ENCODE peak calls at places on chromosomes 7 and 10, in seven cellular contexts. One of them, this sample, is unnamed.

GRCh38 chr10:80408198-80409085 is at the start of gene PRXL2A:
- DNase-seq in HCT116: no peak
- DNase-seq in SK-N-SH: peak; percentile 99
- DNase-seq in K562: peak; percentile 64
- DNase-seq in HepG2: peak; percentile 74
- DNase-seq in H1: peak; percentile 50
- DNase-seq in GM12878: no peak
- DNase-seq in this sample: peak; percentile 85

GRCh38 chr10:69958232-69958902 is 94.3 kb upstream of the MACROH2A2 start:
- DNase-seq in HCT116: peak; percentile 46
- DNase-seq in SK-N-SH: peak; percentile 73
- DNase-seq in K562: peak; percentile 81
- DNase-seq in HepG2: peak; percentile 38
- DNase-seq in H1: no peak
- DNase-seq in GM12878: no peak
- DNase-seq in this sample: peak; percentile 67

GRCh38 chr10:73892314-73893080 is 18.1 kb upstream of the CAMK2G start:
- DNase-seq in HCT116: no peak
- DNase-seq in SK-N-SH: no peak
- DNase-seq in K562: no peak
- DNase-seq in HepG2: no peak
- DNase-seq in H1: no peak
- DNase-seq in GM12878: no peak
- DNase-seq in this sample: no peak

GRCh38 chr7:42704710-42705109 is 207.2 kb downstream of the C7orf25 start:
- DNase-seq in HCT116: no peak
- DNase-seq in SK-N-SH: no peak
- DNase-seq in K562: no peak
- DNase-seq in HepG2: no peak
- DNase-seq in H1: no peak
- DNase-seq in GM12878: no peak
- DNase-seq in this sample: no peak

GRCh38 chr10:20999713-21000112 is 102.6 kb upstream of the NEBL start:
- DNase-seq in HCT116: no peak
- DNase-seq in SK-N-SH: no peak
- DNase-seq in K562: no peak
- DNase-seq in HepG2: no peak
- DNase-seq in H1: no peak
- DNase-seq in GM12878: no peak
- DNase-seq in this sample: no peak

GRCh38 chr7:1538544-1539345 is 8.2 kb downstream of the MAFK start:
- DNase-seq in HCT116: no peak
- DNase-seq in SK-N-SH: peak; percentile 66
- DNase-seq in K562: no peak
- DNase-seq in HepG2: no peak
- DNase-seq in H1: no peak
- DNase-seq in GM12878: no peak
- DNase-seq in this sample: no peak

GRCh38 chr10:79223346-79224048 is 123.8 kb upstream of the PPIF start:
- DNase-seq in HCT116: no peak
- DNase-seq in SK-N-SH: peak; percentile 86
- DNase-seq in K562: no peak
- DNase-seq in HepG2: no peak
- DNase-seq in H1: no peak
- DNase-seq in GM12878: no peak
- DNase-seq in this sample: no peak

GRCh38 chr10:13693783-13694450 is 107.2 kb downstream of the PRPF18 start:
- DNase-seq in HCT116: no peak
- DNase-seq in SK-N-SH: no peak
- DNase-seq in K562: no peak
- DNase-seq in HepG2: no peak
- DNase-seq in H1: no peak
- DNase-seq in GM12878: no peak
- DNase-seq in this sample: no peak

GRCh38 chr10:97228130-97228774 is 42.5 kb upstream of the SLIT1 start:
- DNase-seq in HCT116: no peak
- DNase-seq in SK-N-SH: no peak
- DNase-seq in K562: no peak
- DNase-seq in HepG2: no peak
- DNase-seq in H1: no peak
- DNase-seq in GM12878: no peak
- DNase-seq in this sample: no peak

GRCh38 chr10:103350522-103351260 is at the start of gene PCGF6:
- DNase-seq in HCT116: peak; percentile 58
- DNase-seq in SK-N-SH: peak; percentile 98
- DNase-seq in K562: peak; percentile 89
- DNase-seq in HepG2: peak; percentile 76
- DNase-seq in H1: peak; percentile 70
- DNase-seq in GM12878: no peak
- DNase-seq in this sample: peak; percentile 71

GRCh38 chr7:138398857-138399256 is 61.2 kb upstream of the TRIM24 start:
- DNase-seq in HCT116: no peak
- DNase-seq in SK-N-SH: no peak
- DNase-seq in K562: no peak
- DNase-seq in HepG2: no peak
- DNase-seq in H1: no peak
- DNase-seq in GM12878: no peak
- DNase-seq in this sample: no peak

GRCh38 chr7:70786076-70786475 is 345.9 kb upstream of the GALNT17 start:
- DNase-seq in HCT116: no peak
- DNase-seq in SK-N-SH: no peak
- DNase-seq in K562: no peak
- DNase-seq in HepG2: no peak
- DNase-seq in H1: no peak
- DNase-seq in GM12878: no peak
- DNase-seq in this sample: no peak

GRCh38 chr7:98836811-98837631 is 32.8 kb downstream of the TMEM130 start:
- DNase-seq in HCT116: peak; percentile 59
- DNase-seq in SK-N-SH: peak; percentile 81
- DNase-seq in K562: peak; percentile 74
- DNase-seq in HepG2: peak; percentile 21
- DNase-seq in H1: peak; percentile 44
- DNase-seq in GM12878: no peak
- DNase-seq in this sample: peak; percentile 60

GRCh38 chr7:77866791-77867190 is 68.2 kb downstream of the PHTF2 start:
- DNase-seq in HCT116: no peak
- DNase-seq in SK-N-SH: no peak
- DNase-seq in K562: no peak
- DNase-seq in HepG2: peak; percentile 60
- DNase-seq in H1: no peak
- DNase-seq in GM12878: no peak
- DNase-seq in this sample: peak; percentile 21

GRCh38 chr10:96325719-96326373 is 21.6 kb downstream of the DNTT start:
- DNase-seq in HCT116: no peak
- DNase-seq in SK-N-SH: no peak
- DNase-seq in K562: no peak
- DNase-seq in HepG2: no peak
- DNase-seq in H1: no peak
- DNase-seq in GM12878: peak; percentile 23
- DNase-seq in this sample: no peak

GRCh38 chr7:140640727-140641531 is at the start of gene DENND2A:
- DNase-seq in HCT116: no peak
- DNase-seq in SK-N-SH: peak; percentile 99
- DNase-seq in K562: peak; percentile 56
- DNase-seq in HepG2: no peak
- DNase-seq in H1: no peak
- DNase-seq in GM12878: no peak
- DNase-seq in this sample: no peak

GRCh38 chr10:129741978-129742741 is 221.9 kb downstream of the EBF3 start:
- DNase-seq in HCT116: no peak
- DNase-seq in SK-N-SH: no peak
- DNase-seq in K562: no peak
- DNase-seq in HepG2: no peak
- DNase-seq in H1: no peak
- DNase-seq in GM12878: no peak
- DNase-seq in this sample: no peak

GRCh38 chr10:74145133-74145532 is 5.5 kb downstream of the AP3M1 start:
- DNase-seq in HCT116: no peak
- DNase-seq in SK-N-SH: no peak
- DNase-seq in K562: no peak
- DNase-seq in HepG2: no peak
- DNase-seq in H1: no peak
- DNase-seq in GM12878: no peak
- DNase-seq in this sample: no peak

GRCh38 chr10:103493362-103493871 is at the start of gene NEURL1:
- DNase-seq in HCT116: no peak
- DNase-seq in SK-N-SH: peak; percentile 85
- DNase-seq in K562: peak; percentile 25
- DNase-seq in HepG2: no peak
- DNase-seq in H1: no peak
- DNase-seq in GM12878: no peak
- DNase-seq in this sample: no peak

GRCh38 chr7:95886501-95887090 is 114.2 kb downstream of the DYNC1I1 start:
- DNase-seq in HCT116: no peak
- DNase-seq in SK-N-SH: no peak
- DNase-seq in K562: no peak
- DNase-seq in HepG2: peak; percentile 35
- DNase-seq in H1: no peak
- DNase-seq in GM12878: no peak
- DNase-seq in this sample: no peak

GRCh38 chr7:6035165-6035564 is 4.0 kb downstream of the ANKRD61 start:
- DNase-seq in HCT116: no peak
- DNase-seq in SK-N-SH: no peak
- DNase-seq in K562: no peak
- DNase-seq in HepG2: no peak
- DNase-seq in H1: no peak
- DNase-seq in GM12878: no peak
- DNase-seq in this sample: no peak

GRCh38 chr7:123749537-123749857 is 694 bp upstream of the WASL start:
- DNase-seq in HCT116: peak; percentile 55
- DNase-seq in SK-N-SH: no peak
- DNase-seq in K562: no peak
- DNase-seq in HepG2: peak; percentile 68
- DNase-seq in H1: no peak
- DNase-seq in GM12878: no peak
- DNase-seq in this sample: peak; percentile 61

GRCh38 chr7:29806131-29806792 is at the start of gene WIPF3:
- DNase-seq in HCT116: peak; percentile 7
- DNase-seq in SK-N-SH: peak; percentile 90
- DNase-seq in K562: peak; percentile 88
- DNase-seq in HepG2: no peak
- DNase-seq in H1: no peak
- DNase-seq in GM12878: no peak
- DNase-seq in this sample: peak; percentile 39

DNA sequence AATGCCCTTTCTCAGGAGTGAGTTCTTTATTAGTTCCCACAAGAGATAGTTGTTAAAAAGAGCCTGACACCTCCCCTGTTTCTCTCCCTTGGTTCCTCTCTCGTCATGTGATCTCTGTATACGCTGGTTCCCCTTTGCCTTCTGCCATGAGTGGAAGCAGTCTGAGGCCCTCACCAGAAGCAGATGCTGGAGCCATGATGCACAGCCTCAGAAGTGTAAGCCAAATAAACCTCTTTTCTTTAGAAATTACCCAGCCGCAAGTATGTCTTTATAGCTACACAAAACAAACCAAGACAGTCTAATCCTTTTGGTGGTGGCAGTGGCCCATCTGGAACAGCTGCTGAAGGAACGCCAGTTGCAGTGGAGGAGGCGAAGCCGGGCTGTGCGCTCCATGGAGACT is 9.3 kb downstream of the DNAJB9 start:
- DNase-seq in HCT116: no peak
- DNase-seq in SK-N-SH: no peak
- DNase-seq in K562: no peak
- DNase-seq in HepG2: no peak
- DNase-seq in H1: no peak
- DNase-seq in GM12878: no peak
- DNase-seq in this sample: no peak
- TF ChIP-seq JUND in HCT116: no peak
- TF ChIP-seq JUND in SK-N-SH: no peak
- TF ChIP-seq JUND in K562: no peak
- TF ChIP-seq JUND in HepG2: no peak
- TF ChIP-seq JUND in H1: no peak
- TF ChIP-seq JUND in GM12878: no peak
- TF ChIP-seq JUND in this sample: no peak

GRCh38 chr7:2931034-2931415 is 86.9 kb upstream of the GNA12 start:
- DNase-seq in HCT116: no peak
- DNase-seq in SK-N-SH: no peak
- DNase-seq in K562: no peak
- DNase-seq in HepG2: no peak
- DNase-seq in H1: no peak
- DNase-seq in GM12878: no peak
- DNase-seq in this sample: no peak
- TF ChIP-seq JUND in HCT116: no peak
- TF ChIP-seq JUND in SK-N-SH: no peak
- TF ChIP-seq JUND in K562: no peak
- TF ChIP-seq JUND in HepG2: no peak
- TF ChIP-seq JUND in H1: no peak
- TF ChIP-seq JUND in GM12878: no peak
- TF ChIP-seq JUND in this sample: no peak

DNA sequence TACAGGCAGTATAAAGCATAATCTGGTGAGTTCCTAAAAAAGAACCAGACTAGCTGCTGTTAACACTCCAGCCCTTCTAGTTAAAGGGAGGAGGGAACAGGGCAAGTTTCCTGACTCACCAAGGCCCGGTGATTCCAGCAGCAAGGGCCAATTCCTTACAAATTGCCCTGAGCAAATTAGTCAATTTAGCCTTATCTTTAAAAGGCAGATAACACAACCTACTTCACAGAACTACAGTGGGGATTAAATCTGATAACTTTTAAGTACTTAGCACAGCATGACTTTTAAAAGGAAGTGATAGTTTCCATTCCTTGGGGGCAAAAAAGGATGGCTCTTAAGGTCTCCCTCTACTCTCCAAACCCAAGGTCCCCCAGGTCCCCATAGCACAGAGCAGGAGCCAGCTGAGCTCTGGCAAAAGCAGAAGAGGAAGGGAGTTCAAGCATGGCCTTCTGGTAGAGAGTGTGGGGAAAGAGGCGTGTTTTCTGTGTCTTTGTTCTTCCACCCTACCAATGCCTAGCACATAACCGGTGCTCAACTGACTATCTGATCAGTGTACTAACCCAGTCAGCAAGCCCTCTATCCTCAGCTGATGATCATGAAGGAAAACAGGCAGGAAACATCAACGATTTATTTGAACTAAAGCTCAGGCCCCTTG is 4.0 kb downstream of the CDCA7L start:
- DNase-seq in HCT116: no peak
- DNase-seq in SK-N-SH: peak; percentile 53
- DNase-seq in K562: no peak
- DNase-seq in HepG2: no peak
- DNase-seq in H1: no peak
- DNase-seq in GM12878: peak; percentile 40
- DNase-seq in this sample: no peak
- TF ChIP-seq JUND in HCT116: no peak
- TF ChIP-seq JUND in SK-N-SH: no peak
- TF ChIP-seq JUND in K562: no peak
- TF ChIP-seq JUND in HepG2: no peak
- TF ChIP-seq JUND in H1: no peak
- TF ChIP-seq JUND in GM12878: no peak
- TF ChIP-seq JUND in this sample: no peak

DNA sequence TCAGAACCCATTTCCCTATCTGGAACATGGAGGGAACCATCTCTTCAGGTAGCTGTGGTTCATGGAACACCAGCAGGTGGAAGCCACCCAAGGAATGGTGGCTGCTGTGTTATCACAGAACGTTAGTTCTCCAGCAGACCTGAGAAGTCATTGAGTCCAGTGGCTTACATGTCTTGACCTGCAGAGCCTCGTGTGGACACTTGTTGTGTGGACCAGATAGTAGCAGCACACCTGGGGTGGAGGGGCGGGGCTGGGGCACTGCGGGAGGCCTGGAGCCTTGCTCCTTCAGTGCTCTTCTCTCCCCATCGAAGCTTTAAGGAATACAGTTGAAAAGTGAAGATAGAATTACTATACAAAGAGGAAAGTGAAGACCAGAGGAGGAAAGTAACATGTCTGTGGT is 42.4 kb downstream of the VWA2 start:
- DNase-seq in HCT116: no peak
- DNase-seq in SK-N-SH: no peak
- DNase-seq in K562: no peak
- DNase-seq in HepG2: no peak
- DNase-seq in H1: no peak
- DNase-seq in GM12878: no peak
- DNase-seq in this sample: no peak
- TF ChIP-seq JUND in HCT116: no peak
- TF ChIP-seq JUND in SK-N-SH: no peak
- TF ChIP-seq JUND in K562: no peak
- TF ChIP-seq JUND in HepG2: no peak
- TF ChIP-seq JUND in H1: no peak
- TF ChIP-seq JUND in GM12878: no peak
- TF ChIP-seq JUND in this sample: no peak

This sample was measured in T47D.